ENCODE peak calls at places on chromosomes 2 and 18, in ten cellular contexts. K, D, J, B, F, U, A, I, Y and S are unnamed samples.

GRCh38 chr2:113080134-113080533 is 12.4 kb downstream of the IL1F10 start:
- DNase-seq in K (peak), D (no peak), J (peak), B (peak), F (peak), U (peak), A (peak), I (peak), Y (peak), S (peak)

GRCh38 chr2:38315707-38316333 is 61.3 kb downstream of the ATL2 start:
- DNase-seq in K (peak), D (peak), J (peak), B (peak), F (peak), U (no peak), A (no peak), I (no peak), Y (peak), S (peak)

GRCh38 chr2:70248145-70248809 is at the start of gene TIA1:
- DNase-seq in K (peak), D (peak), J (peak), B (peak), F (peak), U (peak), A (peak), I (peak), Y (peak), S (peak)

GRCh38 chr2:105179469-105180372 is 61.8 kb upstream of the GPR45 start:
- DNase-seq in K (peak), D (peak), J (peak), B (no peak), F (no peak), U (peak), A (no peak), I (peak), Y (no peak), S (no peak)

GRCh38 chr2:62410015-62410453 is 96.0 kb downstream of the TMEM17 start:
- DNase-seq in K (no peak), D (no peak), J (no peak), B (no peak), F (no peak), U (no peak), A (no peak), I (no peak), Y (no peak), S (no peak)

GRCh38 chr2:145036421-145036901 is 516.5 kb upstream of the ZEB2 start:
- DNase-seq in K (no peak), D (peak), J (peak), B (no peak), F (no peak), U (no peak), A (no peak), I (no peak), Y (no peak), S (no peak)

GRCh38 chr2:230881840-230882239 is 17.1 kb downstream of the ITM2C start:
- DNase-seq in K (no peak), D (no peak), J (no peak), B (no peak), F (no peak), U (peak), A (no peak), I (no peak), Y (peak), S (no peak)

GRCh38 chr2:75238670-75239330 is 39.5 kb upstream of the TACR1 start:
- DNase-seq in K (no peak), D (peak), J (peak), B (no peak), F (no peak), U (no peak), A (no peak), I (no peak), Y (no peak), S (no peak)

GRCh38 chr2:35199298-35199697 is 1156.3 kb upstream of the CRIM1 start:
- DNase-seq in K (no peak), D (no peak), J (no peak), B (no peak), F (no peak), U (no peak), A (no peak), I (no peak), Y (no peak), S (no peak)

GRCh38 chr2:47534179-47534919 is 131.4 kb downstream of the MSH2 start:
- DNase-seq in K (peak), D (peak), J (peak), B (no peak), F (no peak), U (no peak), A (no peak), I (no peak), Y (no peak), S (peak)

GRCh38 chr2:53593891-53594585 is 173.6 kb upstream of the CHAC2 start:
- DNase-seq in K (no peak), D (peak), J (peak), B (no peak), F (no peak), U (no peak), A (no peak), I (no peak), Y (no peak), S (no peak)

GRCh38 chr2:28717339-28717758 is 34.3 kb upstream of the PPP1CB start:
- DNase-seq in K (no peak), D (peak), J (peak), B (no peak), F (no peak), U (no peak), A (no peak), I (no peak), Y (no peak), S (no peak)

GRCh38 chr2:26946841-26947784 is 23.3 kb upstream of the MAPRE3 start:
- DNase-seq in K (no peak), D (peak), J (peak), B (no peak), F (no peak), U (no peak), A (no peak), I (no peak), Y (no peak), S (no peak)

GRCh38 chr2:194271283-194271961 is 1385.6 kb upstream of the SLC39A10 start:
- DNase-seq in K (no peak), D (no peak), J (no peak), B (no peak), F (no peak), U (no peak), A (no peak), I (no peak), Y (no peak), S (no peak)

GRCh38 chr2:120682654-120683053 is 53.0 kb upstream of the GLI2 start:
- DNase-seq in K (no peak), D (peak), J (no peak), B (no peak), F (no peak), U (no peak), A (no peak), I (no peak), Y (no peak), S (no peak)

GRCh38 chr18:22277758-22278157 is 108.4 kb downstream of the GATA6 start:
- DNase-seq in K (no peak), D (no peak), J (peak), B (no peak), F (no peak), U (no peak), A (no peak), I (no peak), Y (no peak), S (no peak)

GRCh38 chr2:128536925-128537620 is 218.4 kb upstream of the HS6ST1 start:
- DNase-seq in K (peak), D (peak), J (peak), B (no peak), F (no peak), U (peak), A (peak), I (no peak), Y (peak), S (peak)

GRCh38 chr18:75211002-75211621 is 515 bp downstream of the TSHZ1 start:
- DNase-seq in K (no peak), D (no peak), J (no peak), B (peak), F (no peak), U (no peak), A (no peak), I (no peak), Y (peak), S (peak)

GRCh38 chr18:67232406-67232805 is 284.1 kb downstream of the DSEL start:
- DNase-seq in K (peak), D (peak), J (no peak), B (no peak), F (no peak), U (no peak), A (no peak), I (no peak), Y (no peak), S (no peak)

GRCh38 chr2:85684806-85685205 is 9.4 kb upstream of the GNLY start:
- DNase-seq in K (no peak), D (no peak), J (no peak), B (no peak), F (no peak), U (no peak), A (no peak), I (no peak), Y (no peak), S (no peak)

GRCh38 chr2:139217641-139218040 is 437.5 kb upstream of the NXPH2 start:
- DNase-seq in K (no peak), D (no peak), J (no peak), B (no peak), F (no peak), U (no peak), A (no peak), I (no peak), Y (no peak), S (no peak)

GRCh38 chr2:184336688-184337087 is 261.6 kb upstream of the ZNF804A start:
- DNase-seq in K (no peak), D (peak), J (peak), B (no peak), F (no peak), U (no peak), A (no peak), I (no peak), Y (no peak), S (no peak)

GRCh38 chr2:65064728-65065552 is 8.7 kb downstream of the CEP68 start:
- DNase-seq in K (no peak), D (peak), J (peak), B (peak), F (no peak), U (no peak), A (no peak), I (no peak), Y (peak), S (peak)

GRCh38 chr2:78646965-78647364 is 378.5 kb upstream of the REG3G start:
- DNase-seq in K (no peak), D (no peak), J (no peak), B (no peak), F (no peak), U (no peak), A (no peak), I (no peak), Y (no peak), S (no peak)

GRCh38 chr2:176020400-176020799 is 18.3 kb upstream of the LNPK start:
- DNase-seq in K (no peak), D (no peak), J (no peak), B (no peak), F (no peak), U (no peak), A (no peak), I (no peak), Y (no peak), S (no peak)

GRCh38 chr2:191945623-191946022 is 98.7 kb upstream of the CAVIN2 start:
- DNase-seq in K (no peak), D (no peak), J (no peak), B (no peak), F (no peak), U (no peak), A (no peak), I (no peak), Y (no peak), S (no peak)

GRCh38 chr2:238339814-238340213 is 19.5 kb downstream of the TRAF3IP1 start:
- DNase-seq in K (no peak), D (no peak), J (no peak), B (no peak), F (no peak), U (no peak), A (no peak), I (no peak), Y (peak), S (no peak)

GRCh38 chr18:5584751-5585417 is 41.1 kb upstream of the EPB41L3 start:
- DNase-seq in K (no peak), D (peak), J (no peak), B (no peak), F (no peak), U (no peak), A (no peak), I (no peak), Y (no peak), S (no peak)

GRCh38 chr2:64938607-64939285 is 50.5 kb upstream of the SLC1A4 start:
- DNase-seq in K (no peak), D (no peak), J (no peak), B (no peak), F (no peak), U (no peak), A (no peak), I (no peak), Y (no peak), S (no peak)

GRCh38 chr18:75544051-75544481 is 116.6 kb upstream of the SMIM21 start:
- DNase-seq in K (no peak), D (peak), J (no peak), B (no peak), F (no peak), U (no peak), A (no peak), I (no peak), Y (no peak), S (no peak)

GRCh38 chr18:64134044-64134757 is 14.7 kb downstream of the LINC00305 start:
- DNase-seq in K (peak), D (peak), J (peak), B (no peak), F (no peak), U (peak), A (no peak), I (no peak), Y (no peak), S (peak)

GRCh38 chr2:207225773-207226172 is 60.0 kb upstream of the KLF7 start:
- DNase-seq in K (no peak), D (no peak), J (no peak), B (no peak), F (no peak), U (no peak), A (no peak), I (no peak), Y (no peak), S (no peak)

GRCh38 chr2:219230201-219230540 is 565 bp downstream of the ANKZF1 start:
- DNase-seq in K (no peak), D (peak), J (peak), B (peak), F (no peak), U (peak), A (no peak), I (no peak), Y (peak), S (no peak)

GRCh38 chr2:209817818-209818420 is 46.3 kb downstream of the UNC80 start:
- DNase-seq in K (peak), D (no peak), J (no peak), B (no peak), F (no peak), U (peak), A (no peak), I (no peak), Y (no peak), S (no peak)

GRCh38 chr2:73253901-73254300 is 19.8 kb downstream of the CCT7 start:
- DNase-seq in K (no peak), D (no peak), J (no peak), B (no peak), F (no peak), U (no peak), A (no peak), I (no peak), Y (no peak), S (no peak)